ENCODE peak calls at places on chromosomes 16 and 17, in seven cellular contexts. O, B, N, E, V, Q and G are unnamed samples.

GRCh38 chr16:64997121-64997520 is 124.7 kb downstream of the CDH11 start:
- DNase-seq in B (no peak), Q (no peak), E (no peak), V (no peak), O (no peak), N (no peak), G (no peak)

GRCh38 chr17:15096511-15096910 is 168.6 kb downstream of the PMP22 start:
- DNase-seq in V (no peak), O (no peak), E (no peak), Q (no peak), N (no peak), B (no peak), G (no peak)

GRCh38 chr16:559411-560207 is 585 bp upstream of the PRR35 start:
- DNase-seq in N (no peak), Q (no peak), O (no peak), V (no peak), B (no peak), E (no peak), G (no peak)

GRCh38 chr17:77495575-77495974 is 354.8 kb downstream of the SEC14L1 start:
- DNase-seq in Q (no peak), O (no peak), N (peak; percentile 26), B (peak; percentile 46), E (peak; percentile 9), V (no peak), G (no peak)

GRCh38 chr16:4009177-4009576 is 107.1 kb downstream of the ADCY9 start:
- DNase-seq in O (no peak), E (no peak), B (no peak), Q (no peak), V (no peak), N (no peak), G (no peak)

GRCh38 chr16:49453983-49454382 is 80.4 kb downstream of the C16orf78 start:
- DNase-seq in O (no peak), E (no peak), B (no peak), V (no peak), Q (no peak), N (peak; percentile 44), G (no peak)

GRCh38 chr17:33142703-33143299 is 150.3 kb downstream of the ASIC2 start:
- DNase-seq in Q (peak; percentile 33), V (no peak), E (no peak), O (peak; percentile 30), N (peak; percentile 90), B (no peak), G (no peak)

GRCh38 chr17:71900830-71901229 is 220.0 kb upstream of the SOX9 start:
- DNase-seq in V (no peak), E (no peak), Q (peak; percentile 67), N (no peak), O (peak; percentile 94), B (no peak), G (no peak)

GRCh38 chr17:79027274-79027924 is 3.4 kb downstream of the C1QTNF1 start:
- DNase-seq in O (no peak), Q (peak; percentile 43), E (peak; percentile 11), V (peak; percentile 67), N (peak; percentile 74), B (peak; percentile 47), G (no peak)

GRCh38 chr17:68576811-68577551 is 24.2 kb downstream of the FAM20A start:
- DNase-seq in Q (peak; percentile 89), O (no peak), B (peak; percentile 73), E (no peak), N (peak; percentile 68), V (no peak), G (no peak)
- H3K4me1 ChIP-seq in Q (peaks cover 49% of the 10 kb centered on the region), O (no peaks in the 10 kb centered on the region), B (no peaks in the 10 kb centered on the region), E (peaks cover 40% of the 10 kb centered on the region), N (no peaks in the 10 kb centered on the region), V (no peaks in the 10 kb centered on the region), G (no peaks in the 10 kb centered on the region)

DNA sequence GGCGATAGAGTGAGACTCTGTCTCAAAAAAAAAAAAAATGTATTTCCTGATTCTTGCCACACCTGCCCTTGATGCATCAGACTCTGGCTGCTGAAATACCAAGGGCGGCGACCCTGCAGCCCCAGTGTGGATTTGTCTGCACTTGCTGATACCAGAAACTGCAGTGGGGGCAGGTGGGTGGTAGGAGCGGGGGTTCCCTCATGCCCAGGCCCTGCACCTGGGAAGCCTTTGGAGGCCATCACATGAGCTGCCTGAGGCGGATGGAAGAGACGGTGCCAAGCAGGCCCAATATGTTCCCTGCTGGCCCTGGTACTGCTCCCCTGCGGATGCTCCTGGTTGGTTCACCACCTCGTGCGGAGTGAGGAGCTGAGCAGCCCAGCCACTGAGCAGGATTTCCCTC is 50.6 kb downstream of the MARF1 start:
- DNase-seq in V (no peak), B (no peak), Q (no peak), E (no peak), O (no peak), N (peak; percentile 51), G (peak; percentile 48)
- H3K27ac ChIP-seq in V (no peak overlapping the region), B (peak overlapping the region; percentile 32), Q (no peak overlapping the region), E (peak overlapping the region; percentile 27), O (no peak overlapping the region), N (no peak overlapping the region), G (no peak overlapping the region)

GRCh38 chr16:69345923-69346322 is 5.7 kb downstream of the TMED6 start:
- DNase-seq in N (no peak), O (no peak), V (no peak), B (no peak), Q (no peak), E (no peak), G (no peak)

GRCh38 chr16:69349508-69349907 is 2.1 kb downstream of the TMED6 start:
- DNase-seq in B (no peak), Q (no peak), E (no peak), N (no peak), V (no peak), O (no peak), G (no peak)

GRCh38 chr16:69346683-69347082 is 4.9 kb downstream of the TMED6 start:
- DNase-seq in Q (no peak), N (no peak), V (no peak), O (no peak), B (no peak), E (no peak), G (no peak)

GRCh38 chr16:69350536-69351133 is 951 bp downstream of the TMED6 start:
- DNase-seq in E (no peak), V (no peak), Q (no peak), N (no peak), B (no peak), O (no peak), G (no peak)

DNA sequence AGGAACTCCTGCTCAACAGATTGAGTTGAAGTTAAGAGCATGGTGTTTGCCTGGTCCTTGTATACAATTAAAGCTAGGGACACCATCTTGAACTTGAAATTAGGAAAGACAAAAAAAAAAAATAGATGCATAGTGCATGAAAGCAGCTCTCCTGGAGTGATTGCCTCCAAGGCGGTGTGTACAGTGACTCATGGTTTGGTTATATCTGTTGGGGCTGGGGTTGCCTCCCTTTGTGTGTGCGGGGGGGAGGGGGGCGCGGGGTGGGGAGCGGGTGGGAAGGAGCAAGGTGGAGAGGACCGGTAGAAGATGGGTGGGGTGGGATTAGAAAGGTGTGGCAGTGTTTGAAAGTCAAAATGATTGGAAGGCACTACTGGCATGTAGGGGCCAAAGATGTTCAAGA is 3.4 kb downstream of the TMED6 start:
- DNase-seq in E (no peak), Q (no peak), V (no peak), B (no peak), N (no peak), O (no peak), G (no peak)
- H3K4me1 ChIP-seq in E (no peaks in the 10 kb centered on the region), Q (no peaks in the 10 kb centered on the region), V (no peaks in the 10 kb centered on the region), B (no peaks in the 10 kb centered on the region), N (no peaks in the 10 kb centered on the region), O (no peaks in the 10 kb centered on the region), G (no peaks in the 10 kb centered on the region)

GRCh38 chr17:17793378-17794214 is 43.2 kb downstream of the SREBF1 start:
- DNase-seq in Q (no peak), B (no peak), E (no peak), N (no peak), O (no peak), V (no peak), G (no peak)
- H3K27ac ChIP-seq in Q (no peak overlapping the region), B (no peak overlapping the region), E (peak overlapping the region; percentile 31), N (no peak overlapping the region), O (no peak overlapping the region), V (peak overlapping the region; percentile 63), G (no peak overlapping the region)

DNA sequence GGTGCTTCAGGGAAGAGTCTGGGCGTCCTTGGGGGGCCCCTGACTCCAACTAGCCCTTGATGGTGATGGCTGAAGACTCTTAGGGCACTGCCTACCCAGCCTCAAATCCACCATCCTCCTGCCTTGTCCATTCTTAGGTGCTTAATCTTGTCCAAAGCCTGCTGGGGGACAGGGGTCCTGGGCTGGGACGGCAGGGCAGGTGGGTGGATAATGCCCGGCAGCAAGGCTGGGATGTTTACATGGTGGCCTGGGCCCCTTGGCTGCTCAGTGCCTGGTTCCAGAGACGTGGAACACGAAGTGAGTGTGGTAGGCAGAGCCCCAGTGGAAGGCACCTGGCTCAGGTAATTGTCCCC is 2.2 kb downstream of the FOXJ1 start:
- DNase-seq in E (no peak), V (no peak), B (no peak), Q (no peak), O (no peak), N (peak; percentile 73), G (no peak)
- H3K4me1 ChIP-seq in E (peaks cover 20% of the 10 kb centered on the region), V (peaks cover 47% of the 10 kb centered on the region), B (peaks cover 11% of the 10 kb centered on the region), Q (no peaks in the 10 kb centered on the region), O (peaks cover 9% of the 10 kb centered on the region), N (peaks cover 29% of the 10 kb centered on the region), G (peaks cover 49% of the 10 kb centered on the region)

GRCh38 chr16:71986131-71986530 is 14.1 kb downstream of the PKD1L3 start:
- DNase-seq in E (no peak), V (no peak), B (no peak), Q (no peak), N (peak; percentile 81), O (no peak), G (no peak)
- H3K27ac ChIP-seq in E (no peak overlapping the region), V (no peak overlapping the region), B (no peak overlapping the region), Q (no peak overlapping the region), N (no peak overlapping the region), O (no peak overlapping the region), G (no peak overlapping the region)

DNA sequence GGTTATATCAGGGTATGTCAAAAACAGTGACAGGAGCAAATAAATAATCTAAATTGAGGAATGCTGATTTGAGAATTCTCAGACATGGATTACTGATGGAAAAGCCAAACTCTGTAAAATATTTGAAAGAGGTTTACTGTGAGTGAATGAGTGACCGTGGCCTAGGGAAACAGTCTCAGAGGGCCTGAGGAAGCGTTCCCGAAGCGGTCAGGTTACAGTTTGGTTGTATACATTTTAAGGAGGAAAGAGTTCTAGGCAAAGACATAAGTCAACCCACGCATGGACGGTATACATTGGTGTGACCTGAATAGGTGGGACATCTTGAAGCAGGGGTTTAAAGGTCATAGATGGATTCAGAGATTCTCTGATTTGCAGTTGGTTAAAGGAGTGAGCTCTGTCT is 771.7 kb downstream of the KCNJ18 start:
- DNase-seq in Q (no peak), N (no peak), E (no peak), B (no peak), V (no peak), O (no peak), G (no peak)
- H3K4me1 ChIP-seq in Q (no peaks in the 10 kb centered on the region), N (no peaks in the 10 kb centered on the region), E (no peaks in the 10 kb centered on the region), B (no peaks in the 10 kb centered on the region), V (no peaks in the 10 kb centered on the region), O (no peaks in the 10 kb centered on the region), G (no peaks in the 10 kb centered on the region)